ENCODE peak calls at places on chromosomes 4 and X, in seven cellular contexts. One of them, this sample, is unnamed.

GRCh38 chr4:122503214-122503613 is 46.7 kb upstream of the IL2 start:
- DNase-seq in thyroid gland: no peak
- DNase-seq in GM23338: no peak
- DNase-seq in fibroblast of lung: no peak
- DNase-seq in lung: no peak
- DNase-seq in caudate nucleus: no peak
- DNase-seq in neural progenitor cell: no peak
- DNase-seq in this sample: no peak

GRCh38 chr4:145760176-145760575 is 80.2 kb downstream of the C4orf51 start:
- DNase-seq in caudate nucleus: no peak
- DNase-seq in neural progenitor cell: no peak
- DNase-seq in thyroid gland: no peak
- DNase-seq in GM23338: no peak
- DNase-seq in fibroblast of lung: no peak
- DNase-seq in lung: no peak
- DNase-seq in this sample: no peak

GRCh38 chr4:158760866-158761265 is 8.0 kb upstream of the FNIP2 start:
- DNase-seq in GM23338: no peak
- DNase-seq in lung: no peak
- DNase-seq in neural progenitor cell: no peak
- DNase-seq in fibroblast of lung: no peak
- DNase-seq in caudate nucleus: no peak
- DNase-seq in thyroid gland: no peak
- DNase-seq in this sample: no peak

GRCh38 chrX:16112428-16112827 is 10.9 kb upstream of the GRPR start:
- DNase-seq in lung: no peak
- DNase-seq in fibroblast of lung: no peak
- DNase-seq in caudate nucleus: no peak
- DNase-seq in GM23338: peak; percentile 11
- DNase-seq in neural progenitor cell: no peak
- DNase-seq in thyroid gland: no peak
- DNase-seq in this sample: no peak

GRCh38 chr4:57187241-57187640 is 77.1 kb upstream of the IGFBP7 start:
- DNase-seq in GM23338: peak; percentile 14
- DNase-seq in neural progenitor cell: no peak
- DNase-seq in lung: no peak
- DNase-seq in fibroblast of lung: no peak
- DNase-seq in thyroid gland: no peak
- DNase-seq in caudate nucleus: no peak
- DNase-seq in this sample: no peak

GRCh38 chr4:90121961-90122748 is 5.0 kb upstream of the CCSER1 start:
- DNase-seq in lung: no peak
- DNase-seq in caudate nucleus: no peak
- DNase-seq in fibroblast of lung: no peak
- DNase-seq in thyroid gland: no peak
- DNase-seq in GM23338: no peak
- DNase-seq in neural progenitor cell: no peak
- DNase-seq in this sample: no peak

GRCh38 chrX:38868941-38869378 is 67.7 kb downstream of the MID1IP1 start:
- DNase-seq in lung: no peak
- DNase-seq in GM23338: no peak
- DNase-seq in neural progenitor cell: no peak
- DNase-seq in fibroblast of lung: peak; percentile 60
- DNase-seq in thyroid gland: no peak
- DNase-seq in caudate nucleus: no peak
- DNase-seq in this sample: no peak

GRCh38 chrX:22433292-22434070 is 160.8 kb downstream of the CBLL2 start:
- DNase-seq in fibroblast of lung: no peak
- DNase-seq in neural progenitor cell: no peak
- DNase-seq in GM23338: no peak
- DNase-seq in lung: no peak
- DNase-seq in thyroid gland: no peak
- DNase-seq in caudate nucleus: no peak
- DNase-seq in this sample: no peak

GRCh38 chr4:152310223-152310622 is 225.7 kb downstream of the FBXW7 start:
- DNase-seq in lung: no peak
- DNase-seq in fibroblast of lung: peak; percentile 19
- DNase-seq in GM23338: peak; percentile 37
- DNase-seq in caudate nucleus: no peak
- DNase-seq in neural progenitor cell: no peak
- DNase-seq in thyroid gland: no peak
- DNase-seq in this sample: no peak

GRCh38 chrX:41265615-41266014 is 68.3 kb upstream of the DDX3X start:
- DNase-seq in lung: no peak
- DNase-seq in neural progenitor cell: no peak
- DNase-seq in GM23338: no peak
- DNase-seq in fibroblast of lung: peak; percentile 69
- DNase-seq in caudate nucleus: peak; percentile 4
- DNase-seq in thyroid gland: no peak
- DNase-seq in this sample: no peak

GRCh38 chrX:68650491-68650890 is 3.0 kb downstream of the STARD8 start:
- DNase-seq in thyroid gland: no peak
- DNase-seq in lung: no peak
- DNase-seq in GM23338: no peak
- DNase-seq in fibroblast of lung: no peak
- DNase-seq in neural progenitor cell: no peak
- DNase-seq in caudate nucleus: no peak
- DNase-seq in this sample: no peak

GRCh38 chr4:126207892-126208291 is 893.1 kb downstream of the FAT4 start:
- DNase-seq in caudate nucleus: no peak
- DNase-seq in GM23338: no peak
- DNase-seq in neural progenitor cell: no peak
- DNase-seq in lung: no peak
- DNase-seq in fibroblast of lung: no peak
- DNase-seq in thyroid gland: no peak
- DNase-seq in this sample: no peak

GRCh38 chrX:51891821-51892551 is 1.4 kb upstream of the MAGED1 start:
- DNase-seq in thyroid gland: no peak
- DNase-seq in fibroblast of lung: peak; percentile 71
- DNase-seq in neural progenitor cell: peak; percentile 11
- DNase-seq in lung: no peak
- DNase-seq in GM23338: peak; percentile 4
- DNase-seq in caudate nucleus: no peak
- DNase-seq in this sample: no peak

GRCh38 chr4:128601992-128602695 is 207.4 kb upstream of the JADE1 start:
- DNase-seq in neural progenitor cell: no peak
- DNase-seq in fibroblast of lung: peak; percentile 56
- DNase-seq in caudate nucleus: no peak
- DNase-seq in lung: no peak
- DNase-seq in GM23338: no peak
- DNase-seq in thyroid gland: peak; percentile 37
- DNase-seq in this sample: no peak

GRCh38 chrX:96929036-96929435 is 45.3 kb downstream of the RPA4 start:
- DNase-seq in thyroid gland: no peak
- DNase-seq in lung: no peak
- DNase-seq in caudate nucleus: no peak
- DNase-seq in fibroblast of lung: no peak
- DNase-seq in neural progenitor cell: no peak
- DNase-seq in GM23338: no peak
- DNase-seq in this sample: no peak

GRCh38 chrX:4263005-4263404 is 549.6 kb upstream of the PRKX start:
- DNase-seq in lung: no peak
- DNase-seq in GM23338: peak; percentile 49
- DNase-seq in thyroid gland: no peak
- DNase-seq in caudate nucleus: no peak
- DNase-seq in fibroblast of lung: no peak
- DNase-seq in neural progenitor cell: peak; percentile 20
- DNase-seq in this sample: no peak

GRCh38 chr4:6917445-6918241 is 8.0 kb downstream of the TBC1D14 start:
- DNase-seq in fibroblast of lung: peak; percentile 26
- DNase-seq in lung: peak; percentile 91
- DNase-seq in thyroid gland: peak; percentile 97
- DNase-seq in caudate nucleus: no peak
- DNase-seq in neural progenitor cell: peak; percentile 62
- DNase-seq in GM23338: peak; percentile 76
- DNase-seq in this sample: peak; percentile 47

GRCh38 chrX:12741416-12741815 is 49.8 kb upstream of the PRPS2 start:
- DNase-seq in thyroid gland: no peak
- DNase-seq in neural progenitor cell: no peak
- DNase-seq in caudate nucleus: no peak
- DNase-seq in GM23338: no peak
- DNase-seq in fibroblast of lung: no peak
- DNase-seq in lung: no peak
- DNase-seq in this sample: no peak

GRCh38 chrX:152600853-152601635 is 36.7 kb upstream of the GABRQ start:
- DNase-seq in fibroblast of lung: no peak
- DNase-seq in neural progenitor cell: peak; percentile 75
- DNase-seq in thyroid gland: peak; percentile 7
- DNase-seq in GM23338: peak; percentile 32
- DNase-seq in lung: no peak
- DNase-seq in caudate nucleus: peak; percentile 18
- DNase-seq in this sample: no peak

GRCh38 chrX:153517421-153517820 is at the start of gene ATP2B3:
- DNase-seq in neural progenitor cell: peak; percentile 51
- DNase-seq in fibroblast of lung: no peak
- DNase-seq in thyroid gland: no peak
- DNase-seq in GM23338: peak; percentile 41
- DNase-seq in caudate nucleus: no peak
- DNase-seq in lung: no peak
- DNase-seq in this sample: peak; percentile 69

GRCh38 chr4:113478032-113478431 is 283.5 kb downstream of the CAMK2D start:
- DNase-seq in GM23338: no peak
- DNase-seq in fibroblast of lung: no peak
- DNase-seq in caudate nucleus: no peak
- DNase-seq in lung: no peak
- DNase-seq in neural progenitor cell: no peak
- DNase-seq in thyroid gland: no peak
- DNase-seq in this sample: no peak

GRCh38 chr4:185390941-185391340 is 4.8 kb downstream of the LRP2BP start:
- DNase-seq in neural progenitor cell: no peak
- DNase-seq in caudate nucleus: no peak
- DNase-seq in thyroid gland: no peak
- DNase-seq in lung: no peak
- DNase-seq in GM23338: no peak
- DNase-seq in fibroblast of lung: no peak
- DNase-seq in this sample: no peak

GRCh38 chrX:47828984-47829383 is 7.7 kb upstream of the ZNF81 start:
- DNase-seq in lung: no peak
- DNase-seq in neural progenitor cell: no peak
- DNase-seq in caudate nucleus: no peak
- DNase-seq in GM23338: no peak
- DNase-seq in thyroid gland: no peak
- DNase-seq in fibroblast of lung: no peak
- DNase-seq in this sample: no peak

GRCh38 chrX:69024287-69024686 is 141.0 kb downstream of the PJA1 start:
- DNase-seq in lung: peak; percentile 28
- DNase-seq in GM23338: no peak
- DNase-seq in neural progenitor cell: no peak
- DNase-seq in fibroblast of lung: no peak
- DNase-seq in caudate nucleus: no peak
- DNase-seq in thyroid gland: peak; percentile 84
- DNase-seq in this sample: no peak

GRCh38 chrX:38805294-38806053 is 4.2 kb downstream of the MID1IP1 start:
- DNase-seq in neural progenitor cell: peak; percentile 48
- DNase-seq in thyroid gland: peak; percentile 54
- DNase-seq in lung: peak; percentile 66
- DNase-seq in caudate nucleus: peak; percentile 29
- DNase-seq in fibroblast of lung: peak; percentile 87
- DNase-seq in GM23338: peak; percentile 42
- DNase-seq in this sample: peak; percentile 20

GRCh38 chr4:120071192-120071795 is 4.6 kb upstream of the MAD2L1 start:
- DNase-seq in fibroblast of lung: peak; percentile 88
- DNase-seq in GM23338: peak; percentile 64
- DNase-seq in caudate nucleus: no peak
- DNase-seq in thyroid gland: no peak
- DNase-seq in lung: peak; percentile 36
- DNase-seq in neural progenitor cell: peak; percentile 59
- DNase-seq in this sample: peak; percentile 57

GRCh38 chrX:66638591-66639500 is at the start of gene EDA2R:
- DNase-seq in caudate nucleus: no peak
- DNase-seq in lung: peak; percentile 38
- DNase-seq in thyroid gland: peak; percentile 71
- DNase-seq in fibroblast of lung: peak; percentile 48
- DNase-seq in GM23338: peak; percentile 80
- DNase-seq in neural progenitor cell: peak; percentile 83
- DNase-seq in this sample: peak; percentile 62

GRCh38 chr4:38623260-38623659 is 40.7 kb upstream of the KLF3 start:
- DNase-seq in GM23338: no peak
- DNase-seq in neural progenitor cell: no peak
- DNase-seq in lung: no peak
- DNase-seq in caudate nucleus: no peak
- DNase-seq in fibroblast of lung: no peak
- DNase-seq in thyroid gland: no peak
- DNase-seq in this sample: no peak

GRCh38 chr4:64079316-64079715 is 329.9 kb downstream of the TECRL start:
- DNase-seq in fibroblast of lung: no peak
- DNase-seq in neural progenitor cell: no peak
- DNase-seq in lung: no peak
- DNase-seq in GM23338: no peak
- DNase-seq in thyroid gland: no peak
- DNase-seq in caudate nucleus: no peak
- DNase-seq in this sample: no peak

DNA sequence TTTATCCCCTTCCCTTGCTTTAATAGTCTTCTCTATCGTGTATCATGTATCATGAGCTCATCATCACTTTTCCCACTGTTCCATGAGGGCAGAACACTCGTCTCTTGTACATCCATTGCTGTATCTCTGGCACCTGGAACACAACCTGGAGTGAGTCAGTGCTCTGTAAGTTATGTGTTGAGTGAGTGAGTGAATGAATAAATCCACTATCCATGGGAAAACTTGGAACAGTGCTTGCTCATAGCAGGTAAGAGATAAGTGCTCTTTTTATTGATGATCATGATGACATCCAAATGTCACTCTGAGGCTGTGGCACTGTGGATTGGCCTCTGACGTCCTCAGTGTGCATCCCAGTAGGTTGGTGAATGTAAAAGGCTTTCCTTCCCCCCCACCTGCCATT is 4.3 kb downstream of the FGFBP1 start:
- DNase-seq in neural progenitor cell: no peak
- DNase-seq in lung: no peak
- DNase-seq in caudate nucleus: no peak
- DNase-seq in GM23338: no peak
- DNase-seq in thyroid gland: no peak
- DNase-seq in fibroblast of lung: no peak
- DNase-seq in this sample: no peak
- H3K27ac ChIP-seq in neural progenitor cell: no peak overlapping the region
- H3K27ac ChIP-seq in lung: no peak overlapping the region
- H3K27ac ChIP-seq in caudate nucleus: no peak overlapping the region
- H3K27ac ChIP-seq in GM23338: no peak overlapping the region
- H3K27ac ChIP-seq in thyroid gland: no peak overlapping the region
- H3K27ac ChIP-seq in fibroblast of lung: no peak overlapping the region
- H3K27ac ChIP-seq in this sample: no peak overlapping the region

GRCh38 chrX:107723501-107723900 is 52.1 kb downstream of the TSC22D3 start:
- DNase-seq in thyroid gland: peak; percentile 56
- DNase-seq in caudate nucleus: no peak
- DNase-seq in GM23338: no peak
- DNase-seq in fibroblast of lung: no peak
- DNase-seq in neural progenitor cell: no peak
- DNase-seq in lung: no peak
- DNase-seq in this sample: no peak
- H3K27ac ChIP-seq in thyroid gland: peak overlapping the region; percentile 19
- H3K27ac ChIP-seq in caudate nucleus: peak overlapping the region; percentile 26
- H3K27ac ChIP-seq in GM23338: no peak overlapping the region
- H3K27ac ChIP-seq in fibroblast of lung: no peak overlapping the region
- H3K27ac ChIP-seq in neural progenitor cell: no peak overlapping the region
- H3K27ac ChIP-seq in lung: no peak overlapping the region
- H3K27ac ChIP-seq in this sample: no peak overlapping the region

GRCh38 chr4:140049924-140050681 is 103.9 kb downstream of the MAML3 start:
- DNase-seq in caudate nucleus: peak; percentile 11
- DNase-seq in thyroid gland: no peak
- DNase-seq in lung: no peak
- DNase-seq in GM23338: peak; percentile 82
- DNase-seq in fibroblast of lung: peak; percentile 64
- DNase-seq in neural progenitor cell: peak; percentile 80
- DNase-seq in this sample: peak; percentile 88
- H3K27ac ChIP-seq in caudate nucleus: no peak overlapping the region
- H3K27ac ChIP-seq in thyroid gland: no peak overlapping the region
- H3K27ac ChIP-seq in lung: peak overlapping the region; percentile 17
- H3K27ac ChIP-seq in GM23338: peak overlapping the region; percentile 94
- H3K27ac ChIP-seq in fibroblast of lung: no peak overlapping the region
- H3K27ac ChIP-seq in neural progenitor cell: peak overlapping the region; percentile 32
- H3K27ac ChIP-seq in this sample: peak overlapping the region; percentile 80

GRCh38 chr4:139919513-139919912 is 234.5 kb downstream of the MAML3 start:
- DNase-seq in neural progenitor cell: no peak
- DNase-seq in fibroblast of lung: peak; percentile 50
- DNase-seq in caudate nucleus: no peak
- DNase-seq in GM23338: no peak
- DNase-seq in lung: no peak
- DNase-seq in thyroid gland: no peak
- DNase-seq in this sample: peak; percentile 21
- H3K27ac ChIP-seq in neural progenitor cell: no peak overlapping the region
- H3K27ac ChIP-seq in fibroblast of lung: peak overlapping the region; percentile 15
- H3K27ac ChIP-seq in caudate nucleus: no peak overlapping the region
- H3K27ac ChIP-seq in GM23338: no peak overlapping the region
- H3K27ac ChIP-seq in lung: peak overlapping the region; percentile 22
- H3K27ac ChIP-seq in thyroid gland: peak overlapping the region; percentile 34
- H3K27ac ChIP-seq in this sample: peak overlapping the region; percentile 83